ENCODE peak calls at places on chromosomes 3 and 15, in six cellular contexts. One of them, this sample, is unnamed.

GRCh38 chr3:195574497-195575304 is 9.0 kb downstream of the APOD start:
- DNase-seq in A549: no peak
- DNase-seq in erythroblast: no peak
- DNase-seq in body of pancreas: no peak
- DNase-seq in upper lobe of left lung: no peak
- DNase-seq in esophagus squamous epithelium: no peak
- DNase-seq in this sample: no peak

GRCh38 chr3:71271616-71272015 is 311.9 kb downstream of the FOXP1 start:
- DNase-seq in body of pancreas: no peak
- DNase-seq in esophagus squamous epithelium: no peak
- DNase-seq in upper lobe of left lung: no peak
- DNase-seq in A549: no peak
- DNase-seq in erythroblast: no peak
- DNase-seq in this sample: no peak

GRCh38 chr15:40957041-40957555 is 3.8 kb downstream of the CHAC1 start:
- DNase-seq in A549: no peak
- DNase-seq in esophagus squamous epithelium: no peak
- DNase-seq in erythroblast: no peak
- DNase-seq in body of pancreas: no peak
- DNase-seq in upper lobe of left lung: no peak
- DNase-seq in this sample: no peak

GRCh38 chr15:88708256-88709054 is 69.6 kb downstream of the ISG20 start:
- DNase-seq in erythroblast: no peak
- DNase-seq in upper lobe of left lung: no peak
- DNase-seq in A549: no peak
- DNase-seq in esophagus squamous epithelium: no peak
- DNase-seq in body of pancreas: no peak
- DNase-seq in this sample: peak

GRCh38 chr3:137066092-137066491 is 108.3 kb downstream of the IL20RB start:
- DNase-seq in upper lobe of left lung: no peak
- DNase-seq in esophagus squamous epithelium: no peak
- DNase-seq in erythroblast: no peak
- DNase-seq in A549: no peak
- DNase-seq in body of pancreas: no peak
- DNase-seq in this sample: no peak

GRCh38 chr3:100777271-100777670 is 68.0 kb downstream of the TFG start:
- DNase-seq in esophagus squamous epithelium: no peak
- DNase-seq in A549: no peak
- DNase-seq in upper lobe of left lung: no peak
- DNase-seq in erythroblast: no peak
- DNase-seq in body of pancreas: no peak
- DNase-seq in this sample: no peak

GRCh38 chr3:168956087-168956486 is 707.4 kb downstream of the MECOM start:
- DNase-seq in body of pancreas: no peak
- DNase-seq in esophagus squamous epithelium: no peak
- DNase-seq in erythroblast: no peak
- DNase-seq in A549: no peak
- DNase-seq in upper lobe of left lung: peak
- DNase-seq in this sample: no peak

GRCh38 chr3:45104715-45105711 is 41.2 kb downstream of the CDCP1 start:
- DNase-seq in upper lobe of left lung: no peak
- DNase-seq in A549: no peak
- DNase-seq in esophagus squamous epithelium: no peak
- DNase-seq in body of pancreas: no peak
- DNase-seq in erythroblast: peak
- DNase-seq in this sample: no peak

GRCh38 chr3:100797921-100798491 is 88.7 kb downstream of the TFG start:
- DNase-seq in erythroblast: no peak
- DNase-seq in upper lobe of left lung: no peak
- DNase-seq in esophagus squamous epithelium: no peak
- DNase-seq in body of pancreas: no peak
- DNase-seq in A549: no peak
- DNase-seq in this sample: no peak

GRCh38 chr3:126199256-126199655 is 18.9 kb upstream of the ALDH1L1 start:
- DNase-seq in body of pancreas: no peak
- DNase-seq in A549: no peak
- DNase-seq in erythroblast: no peak
- DNase-seq in esophagus squamous epithelium: no peak
- DNase-seq in upper lobe of left lung: no peak
- DNase-seq in this sample: no peak

GRCh38 chr3:98657429-98657828 is 64.0 kb upstream of the CPOX start:
- DNase-seq in upper lobe of left lung: peak
- DNase-seq in esophagus squamous epithelium: no peak
- DNase-seq in body of pancreas: peak
- DNase-seq in A549: peak
- DNase-seq in erythroblast: peak
- DNase-seq in this sample: no peak

GRCh38 chr15:80706161-80706560 is 11.1 kb downstream of the ABHD17C start:
- DNase-seq in esophagus squamous epithelium: no peak
- DNase-seq in erythroblast: no peak
- DNase-seq in upper lobe of left lung: no peak
- DNase-seq in A549: no peak
- DNase-seq in body of pancreas: no peak
- DNase-seq in this sample: no peak

GRCh38 chr3:159787191-159787590 is 201.4 kb upstream of the IL12A start:
- DNase-seq in upper lobe of left lung: no peak
- DNase-seq in body of pancreas: no peak
- DNase-seq in esophagus squamous epithelium: no peak
- DNase-seq in A549: peak
- DNase-seq in erythroblast: no peak
- DNase-seq in this sample: peak

GRCh38 chr3:354433-354832 is 157.9 kb downstream of the CHL1 start:
- DNase-seq in A549: peak
- DNase-seq in erythroblast: peak
- DNase-seq in body of pancreas: peak
- DNase-seq in upper lobe of left lung: no peak
- DNase-seq in esophagus squamous epithelium: no peak
- DNase-seq in this sample: peak

GRCh38 chr15:61459785-61460707 is 230.9 kb upstream of the RORA start:
- DNase-seq in esophagus squamous epithelium: no peak
- DNase-seq in upper lobe of left lung: no peak
- DNase-seq in A549: no peak
- DNase-seq in body of pancreas: no peak
- DNase-seq in erythroblast: no peak
- DNase-seq in this sample: no peak

GRCh38 chr15:43133429-43134156 is at the start of gene TMEM62:
- DNase-seq in esophagus squamous epithelium: peak
- DNase-seq in upper lobe of left lung: peak
- DNase-seq in erythroblast: peak
- DNase-seq in body of pancreas: peak
- DNase-seq in A549: peak
- DNase-seq in this sample: peak

GRCh38 chr3:127915115-127915936 is at the start of gene KBTBD12:
- DNase-seq in erythroblast: peak
- DNase-seq in upper lobe of left lung: peak
- DNase-seq in esophagus squamous epithelium: no peak
- DNase-seq in body of pancreas: peak
- DNase-seq in A549: no peak
- DNase-seq in this sample: no peak

DNA sequence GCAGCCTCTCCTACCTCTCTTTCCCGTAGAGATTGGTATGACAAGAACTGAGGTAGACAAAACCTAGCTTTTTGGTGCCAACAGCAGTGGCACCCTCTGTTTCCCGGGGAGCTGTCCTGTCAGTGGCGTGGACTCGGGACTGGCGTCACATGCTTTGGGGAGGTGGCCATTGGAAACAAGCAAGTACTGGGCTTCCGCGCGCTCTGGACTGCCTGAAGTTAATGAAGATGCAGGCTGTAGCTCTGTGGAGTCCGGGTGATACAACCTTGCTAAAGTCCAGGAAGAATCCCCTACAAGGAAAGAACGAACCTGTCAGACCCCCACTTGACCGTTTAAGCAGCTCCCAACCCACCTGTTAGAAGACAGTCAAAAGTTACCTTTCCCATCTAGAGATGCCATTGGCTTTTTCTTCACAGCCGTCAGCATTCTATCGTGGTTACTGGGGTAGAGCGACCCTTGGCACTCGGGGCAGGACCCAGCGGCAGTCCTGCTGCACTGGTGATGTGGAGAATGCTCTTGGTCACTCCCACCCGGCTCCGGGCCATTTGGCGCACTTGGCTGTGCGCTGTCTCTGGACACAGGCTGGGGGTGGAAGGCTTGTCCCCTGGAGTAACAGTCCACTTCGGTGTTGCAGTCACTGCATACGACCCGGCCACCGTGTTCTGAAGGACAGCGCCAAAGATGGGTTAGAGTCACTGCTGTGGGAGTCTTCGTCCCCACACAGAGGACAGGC is 120.5 kb downstream of the LRIG1 start:
- DNase-seq in esophagus squamous epithelium: no peak
- DNase-seq in erythroblast: no peak
- DNase-seq in upper lobe of left lung: no peak
- DNase-seq in body of pancreas: no peak
- DNase-seq in A549: no peak
- DNase-seq in this sample: no peak
- TF ChIP-seq POLR2A in esophagus squamous epithelium: no peak
- TF ChIP-seq POLR2A in erythroblast: no peak
- TF ChIP-seq POLR2A in upper lobe of left lung: no peak
- TF ChIP-seq POLR2A in body of pancreas: no peak
- TF ChIP-seq POLR2A in A549: no peak
- TF ChIP-seq POLR2A in this sample: no peak

GRCh38 chr3:39146083-39146501 is 7.3 kb downstream of the CSRNP1 start:
- DNase-seq in body of pancreas: no peak
- DNase-seq in A549: no peak
- DNase-seq in esophagus squamous epithelium: no peak
- DNase-seq in erythroblast: no peak
- DNase-seq in upper lobe of left lung: peak
- DNase-seq in this sample: no peak

GRCh38 chr3:39146611-39147373 is 6.6 kb downstream of the CSRNP1 start:
- DNase-seq in A549: peak
- DNase-seq in erythroblast: peak
- DNase-seq in body of pancreas: peak
- DNase-seq in upper lobe of left lung: peak
- DNase-seq in esophagus squamous epithelium: peak
- DNase-seq in this sample: peak

GRCh38 chr3:39148116-39149058 is 5.0 kb downstream of the CSRNP1 start:
- DNase-seq in body of pancreas: no peak
- DNase-seq in A549: no peak
- DNase-seq in erythroblast: peak
- DNase-seq in esophagus squamous epithelium: no peak
- DNase-seq in upper lobe of left lung: no peak
- DNase-seq in this sample: no peak

GRCh38 chr3:39147711-39148115 is 5.7 kb downstream of the CSRNP1 start:
- DNase-seq in esophagus squamous epithelium: no peak
- DNase-seq in upper lobe of left lung: no peak
- DNase-seq in body of pancreas: no peak
- DNase-seq in A549: no peak
- DNase-seq in erythroblast: peak
- DNase-seq in this sample: no peak

DNA sequence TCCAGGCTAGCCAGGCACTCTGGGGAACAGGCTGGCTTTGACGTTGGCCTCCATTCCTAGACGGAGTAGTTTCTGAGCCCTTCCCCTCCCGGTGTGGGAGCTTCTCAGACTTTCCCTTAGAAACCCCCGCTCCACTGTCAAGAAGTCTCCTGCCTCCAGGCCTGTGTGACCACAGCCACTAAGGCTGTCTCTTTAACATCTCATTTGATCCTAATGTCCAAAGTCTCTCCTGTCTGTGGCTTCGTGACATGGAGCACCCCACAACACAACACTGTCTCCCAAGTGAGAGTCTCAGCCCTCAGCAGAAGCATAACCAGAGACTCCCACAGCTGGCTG is 6.0 kb downstream of the CSRNP1 start:
- DNase-seq in upper lobe of left lung: no peak
- DNase-seq in A549: no peak
- DNase-seq in body of pancreas: no peak
- DNase-seq in erythroblast: no peak
- DNase-seq in esophagus squamous epithelium: no peak
- DNase-seq in this sample: peak
- TF ChIP-seq POLR2A in upper lobe of left lung: no peak
- TF ChIP-seq POLR2A in A549: no peak
- TF ChIP-seq POLR2A in body of pancreas: no peak
- TF ChIP-seq POLR2A in erythroblast: no peak
- TF ChIP-seq POLR2A in esophagus squamous epithelium: no peak
- TF ChIP-seq POLR2A in this sample: no peak

GRCh38 chr3:183449391-183449790 is 21.0 kb upstream of the MCF2L2 start:
- DNase-seq in erythroblast: peak
- DNase-seq in A549: no peak
- DNase-seq in upper lobe of left lung: no peak
- DNase-seq in esophagus squamous epithelium: no peak
- DNase-seq in body of pancreas: no peak
- DNase-seq in this sample: no peak

GRCh38 chr3:183449791-183450190 is 21.4 kb upstream of the MCF2L2 start:
- DNase-seq in erythroblast: no peak
- DNase-seq in esophagus squamous epithelium: no peak
- DNase-seq in body of pancreas: no peak
- DNase-seq in upper lobe of left lung: no peak
- DNase-seq in A549: no peak
- DNase-seq in this sample: no peak

GRCh38 chr3:183448369-183449128 is 20.1 kb upstream of the MCF2L2 start:
- DNase-seq in A549: no peak
- DNase-seq in erythroblast: no peak
- DNase-seq in upper lobe of left lung: no peak
- DNase-seq in body of pancreas: no peak
- DNase-seq in esophagus squamous epithelium: no peak
- DNase-seq in this sample: no peak

GRCh38 chr3:183446838-183447205 is 18.4 kb upstream of the MCF2L2 start:
- DNase-seq in body of pancreas: no peak
- DNase-seq in esophagus squamous epithelium: no peak
- DNase-seq in erythroblast: no peak
- DNase-seq in upper lobe of left lung: no peak
- DNase-seq in A549: no peak
- DNase-seq in this sample: no peak

DNA sequence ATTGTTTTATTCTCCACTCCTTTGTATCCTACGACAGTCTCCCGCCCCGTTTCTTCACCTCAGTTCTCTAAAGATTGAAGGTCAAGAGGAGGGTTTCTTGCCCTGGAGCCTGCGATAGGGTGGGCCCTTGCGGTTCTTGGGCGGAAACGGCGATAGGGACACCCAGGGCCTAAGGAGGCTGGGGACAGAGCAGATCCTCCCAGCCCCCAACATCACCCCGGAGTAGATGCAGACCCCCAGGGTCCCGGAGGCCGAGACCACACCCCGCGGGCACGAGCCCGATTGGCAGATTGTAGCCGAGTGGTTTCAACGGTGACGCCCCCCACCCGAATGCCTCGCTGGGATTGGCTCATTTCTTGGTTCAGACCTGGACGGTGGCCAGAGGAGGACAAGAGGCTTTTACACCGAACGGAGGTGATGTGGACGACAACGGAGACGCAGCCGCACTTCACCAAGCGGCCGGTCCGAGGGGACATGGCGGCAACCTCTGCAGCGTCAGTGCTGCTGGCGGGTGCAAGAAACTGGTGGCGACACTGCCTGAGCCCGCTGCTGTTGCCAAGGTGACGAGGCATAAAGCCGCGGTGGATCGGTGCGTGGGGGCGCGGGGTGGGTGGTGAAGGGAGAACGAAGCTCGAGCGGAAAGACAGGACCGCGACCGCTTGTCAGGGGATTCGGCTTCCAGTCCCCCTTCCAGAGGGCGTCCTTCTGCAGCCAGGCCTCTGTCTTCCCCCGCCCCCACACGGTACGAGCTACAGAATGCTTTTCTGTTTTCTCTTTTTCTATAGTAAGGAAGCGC is 19.0 kb upstream of the MCF2L2 start:
- DNase-seq in upper lobe of left lung: peak
- DNase-seq in body of pancreas: peak
- DNase-seq in erythroblast: peak
- DNase-seq in A549: peak
- DNase-seq in esophagus squamous epithelium: peak
- DNase-seq in this sample: peak
- TF ChIP-seq POLR2A in upper lobe of left lung: no peak
- TF ChIP-seq POLR2A in body of pancreas: peak
- TF ChIP-seq POLR2A in erythroblast: peak
- TF ChIP-seq POLR2A in A549: peak
- TF ChIP-seq POLR2A in esophagus squamous epithelium: no peak
- TF ChIP-seq POLR2A in this sample: peak

GRCh38 chr3:188212308-188212969 is 58.5 kb downstream of the LPP start:
- DNase-seq in A549: peak
- DNase-seq in upper lobe of left lung: no peak
- DNase-seq in body of pancreas: no peak
- DNase-seq in erythroblast: no peak
- DNase-seq in esophagus squamous epithelium: no peak
- DNase-seq in this sample: no peak
- TF ChIP-seq POLR2A in A549: no peak
- TF ChIP-seq POLR2A in upper lobe of left lung: no peak
- TF ChIP-seq POLR2A in body of pancreas: no peak
- TF ChIP-seq POLR2A in erythroblast: no peak
- TF ChIP-seq POLR2A in esophagus squamous epithelium: no peak
- TF ChIP-seq POLR2A in this sample: no peak